ENCODE peak calls at places on chromosomes 5 and 9, in six cellular contexts. J is GM20000, X is AG09319, M is NCI-H510A, B is GM10248, H is retinal pigment epithelial cell. C is an unnamed sample.

GRCh38 chr9:2413196-2413840 is 208.3 kb upstream of the VLDLR start:
- DNase-seq in M (peak), H (no peak), X (no peak), J (no peak), B (no peak), C (no peak)

GRCh38 chr9:132078369-132079356 is 1.0 kb downstream of the MED27 start:
- DNase-seq in J (peak), X (no peak), H (no peak), B (no peak), M (peak), C (peak)

GRCh38 chr9:122954253-122954691 is 13.5 kb downstream of the RABGAP1 start:
- DNase-seq in B (no peak), H (peak), X (no peak), M (no peak), J (no peak), C (no peak)

GRCh38 chr9:128685636-128686489 is 3.2 kb upstream of the SET start:
- DNase-seq in X (no peak), J (peak), M (no peak), B (peak), H (no peak), C (no peak)

GRCh38 chr5:1026700-1027621 is 18.4 kb downstream of the NKD2 start:
- DNase-seq in J (no peak), M (no peak), X (no peak), B (no peak), H (no peak), C (no peak)

GRCh38 chr9:16915126-16915831 is 44.8 kb upstream of the BNC2 start:
- DNase-seq in X (no peak), M (no peak), H (no peak), J (no peak), B (no peak), C (no peak)

GRCh38 chr5:112957970-112958773 is 18.4 kb upstream of the DCP2 start:
- DNase-seq in H (peak), B (peak), X (peak), J (peak), M (no peak), C (peak)

GRCh38 chr9:129693741-129694140 is 28.3 kb downstream of the PRRX2 start:
- DNase-seq in B (no peak), J (no peak), X (no peak), M (no peak), H (no peak), C (no peak)

GRCh38 chr5:132224721-132225120 is 2.9 kb downstream of the P4HA2 start:
- DNase-seq in X (peak), J (no peak), H (no peak), B (no peak), M (no peak), C (no peak)

GRCh38 chr9:89740722-89741121 is 135.9 kb downstream of the GADD45G start:
- DNase-seq in B (peak), M (no peak), X (no peak), H (no peak), J (peak), C (no peak)

GRCh38 chr5:121691478-121691877 is 160.2 kb upstream of the FTMT start:
- DNase-seq in H (no peak), J (no peak), B (no peak), X (no peak), M (no peak), C (no peak)

GRCh38 chr9:14813336-14814020 is 90.9 kb upstream of the CER1 start:
- DNase-seq in H (no peak), B (no peak), M (no peak), J (no peak), X (no peak), C (peak)